ENCODE peak calls at places on chromosome 2, in six cellular contexts. A, C, M, H, X and K are unnamed samples.

GRCh38 chr2:24558781-24559540 is 67.9 kb downstream of the NCOA1 start:
- DNase-seq in A (no peak), C (no peak), M (no peak), H (no peak), X (no peak), K (no peak)

GRCh38 chr2:187916799-187917198 is 362.6 kb upstream of the TFPI start:
- DNase-seq in A (no peak), C (no peak), M (no peak), H (no peak), X (no peak), K (no peak)

GRCh38 chr2:14324308-14324707 is 308.2 kb upstream of the LRATD1 start:
- DNase-seq in A (no peak), C (no peak), M (no peak), H (no peak), X (no peak), K (no peak)

GRCh38 chr2:104858325-104858978 is 4.5 kb downstream of the POU3F3 start:
- DNase-seq in A (no peak), C (no peak), M (no peak), H (no peak), X (no peak), K (no peak)

GRCh38 chr2:240502059-240502429 is 55.7 kb downstream of the ANKMY1 start:
- DNase-seq in A (no peak), C (no peak), M (no peak), H (no peak), X (no peak), K (no peak)

GRCh38 chr2:98445708-98446577 is 1.3 kb downstream of the INPP4A start:
- DNase-seq in A (no peak), C (no peak), M (no peak), H (no peak), X (peak; percentile 43), K (peak; percentile 59)

GRCh38 chr2:47155091-47155876 is at the start of gene STPG4:
- DNase-seq in A (no peak), C (no peak), M (no peak), H (no peak), X (no peak), K (no peak)

GRCh38 chr2:107418713-107419112 is 408.0 kb upstream of the RGPD4 start:
- DNase-seq in A (no peak), C (no peak), M (no peak), H (no peak), X (no peak), K (no peak)

GRCh38 chr2:3460161-3460560 is 59.2 kb downstream of the ADI1 start:
- DNase-seq in A (no peak), C (no peak), M (no peak), H (no peak), X (no peak), K (no peak)

GRCh38 chr2:9554841-9555337 is 741 bp downstream of the ADAM17 start:
- DNase-seq in A (peak; percentile 90), C (peak; percentile 29), M (no peak), H (peak; percentile 79), X (no peak), K (peak; percentile 82)

GRCh38 chr2:150538582-150539236 is 51.2 kb upstream of the RND3 start:
- DNase-seq in A (no peak), C (no peak), M (no peak), H (no peak), X (no peak), K (no peak)

GRCh38 chr2:48205137-48205798 is 299.0 kb upstream of the FBXO11 start:
- DNase-seq in A (peak; percentile 8), C (peak; percentile 97), M (peak; percentile 48), H (no peak), X (no peak), K (peak; percentile 31)

GRCh38 chr2:199461455-199462166 is 3.9 kb upstream of the SATB2 start:
- DNase-seq in A (no peak), C (no peak), M (no peak), H (no peak), X (no peak), K (no peak)

GRCh38 chr2:67453365-67453764 is 56.2 kb downstream of the ETAA1 start:
- DNase-seq in A (no peak), C (no peak), M (no peak), H (no peak), X (no peak), K (no peak)

GRCh38 chr2:109457811-109458210 is 156.0 kb downstream of the SEPTIN10 start:
- DNase-seq in A (no peak), C (no peak), M (no peak), H (no peak), X (no peak), K (peak; percentile 78)

GRCh38 chr2:73254343-73255006 is 20.4 kb downstream of the CCT7 start:
- DNase-seq in A (no peak), C (no peak), M (no peak), H (no peak), X (no peak), K (no peak)

GRCh38 chr2:96926791-96927190 is 56.9 kb upstream of the SEMA4C start:
- DNase-seq in A (no peak), C (no peak), M (no peak), H (no peak), X (no peak), K (no peak)

GRCh38 chr2:195313976-195314375 is 343.1 kb upstream of the SLC39A10 start:
- DNase-seq in A (no peak), C (no peak), M (no peak), H (no peak), X (no peak), K (peak; percentile 29)
- TF ChIP-seq CTCF in A (no peak), C (no peak), M (no peak), H (no peak), X (no peak), K (no peak)

GRCh38 chr2:120550893-120551446 is 184.7 kb upstream of the GLI2 start:
- DNase-seq in A (no peak), C (peak; percentile 95), M (no peak), H (no peak), X (no peak), K (no peak)
- TF ChIP-seq MYC in A (no peak), C (peak; percentile 44), M (no peak), H (no peak), X (no peak), K (no peak)

GRCh38 chr2:147352775-147353381 is 492.0 kb upstream of the ACVR2A start:
- DNase-seq in A (no peak), C (no peak), M (no peak), H (no peak), X (no peak), K (no peak)

GRCh38 chr2:147352294-147352693 is 492.5 kb upstream of the ACVR2A start:
- DNase-seq in A (no peak), C (no peak), M (no peak), H (no peak), X (no peak), K (no peak)

GRCh38 chr2:147358375-147358774 is 486.5 kb upstream of the ACVR2A start:
- DNase-seq in A (no peak), C (no peak), M (no peak), H (no peak), X (no peak), K (no peak)

GRCh38 chr2:147356157-147356556 is 488.7 kb upstream of the ACVR2A start:
- DNase-seq in A (no peak), C (no peak), M (no peak), H (no peak), X (no peak), K (peak; percentile 4)

GRCh38 chr2:147355706-147356105 is 489.1 kb upstream of the ACVR2A start:
- DNase-seq in A (no peak), C (peak; percentile 27), M (no peak), H (no peak), X (no peak), K (no peak)
- TF ChIP-seq MAX in A (no peak), C (no peak), M (no peak), H (no peak), X (no peak), K (no peak)

DNA sequence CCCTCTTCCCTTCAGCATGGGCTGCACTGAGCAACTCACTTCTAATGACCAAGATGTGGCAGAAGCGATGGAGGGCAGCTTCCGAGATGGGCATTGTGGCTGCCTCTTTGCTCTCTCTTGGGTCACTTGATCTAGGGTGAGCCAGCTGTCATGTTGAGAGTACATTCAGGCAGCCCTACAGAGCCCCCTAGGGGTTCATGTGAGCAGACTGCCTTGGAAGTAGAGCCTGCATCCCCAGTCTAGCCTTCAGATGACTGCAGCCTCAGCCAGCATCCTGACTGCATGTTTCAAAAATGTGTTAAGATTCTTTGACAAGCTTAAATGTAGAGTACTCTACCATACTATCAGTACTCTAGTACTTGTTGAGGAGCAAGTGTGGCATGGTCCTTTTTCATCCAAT is 143.9 kb downstream of the NCK2 start:
- DNase-seq in A (peak; percentile 29), C (peak; percentile 58), M (no peak), H (no peak), X (no peak), K (peak; percentile 77)
- TF ChIP-seq CTCF in A (no peak), C (peak; percentile 66), M (peak; percentile 23), H (no peak), X (peak; percentile 36), K (peak; percentile 70)

GRCh38 chr2:36463365-36463764 is 107.8 kb downstream of the CRIM1 start:
- DNase-seq in A (no peak), C (no peak), M (no peak), H (no peak), X (no peak), K (no peak)
- TF ChIP-seq MYC in A (no peak), C (no peak), M (no peak), H (no peak), X (no peak), K (no peak)